ENCODE peak calls at places on chromosomes 4 and X, in nine cellular contexts. One of them, this sample, is unnamed.
A peak's percentile ranks its signal among the peaks of the same experiment; 100 is the strongest.

GRCh38 chrX:49172280-49172780 is 632 bp downstream of the PLP2 start:
- DNase-seq in iris pigment epithelial cell: peak; percentile 44
- DNase-seq in AG08396: peak; percentile 68
- DNase-seq in ascending aorta: peak; percentile 83
- DNase-seq in left lung: peak; percentile 92
- DNase-seq in Ammon's horn: no peak
- DNase-seq in germinal center: peak; percentile 36
- DNase-seq in NCI-H1417: peak; percentile 79
- DNase-seq in naive thymus-derived CD4-positive, alpha-beta T cell: no peak
- DNase-seq in this sample: peak; percentile 81

GRCh38 chrX:118595501-118596042 is 100.0 kb downstream of the DOCK11 start:
- DNase-seq in left lung: no peak
- DNase-seq in Ammon's horn: no peak
- DNase-seq in naive thymus-derived CD4-positive, alpha-beta T cell: no peak
- DNase-seq in AG08396: no peak
- DNase-seq in germinal center: no peak
- DNase-seq in ascending aorta: no peak
- DNase-seq in iris pigment epithelial cell: peak; percentile 18
- DNase-seq in NCI-H1417: no peak
- DNase-seq in this sample: no peak

GRCh38 chr4:139762715-139763114 is 97.1 kb downstream of the MGST2 start:
- DNase-seq in NCI-H1417: no peak
- DNase-seq in iris pigment epithelial cell: no peak
- DNase-seq in Ammon's horn: no peak
- DNase-seq in naive thymus-derived CD4-positive, alpha-beta T cell: no peak
- DNase-seq in ascending aorta: no peak
- DNase-seq in germinal center: no peak
- DNase-seq in left lung: no peak
- DNase-seq in AG08396: no peak
- DNase-seq in this sample: no peak

GRCh38 chr4:112563431-112564200 is 47.6 kb upstream of the NEUROG2 start:
- DNase-seq in germinal center: no peak
- DNase-seq in left lung: no peak
- DNase-seq in Ammon's horn: no peak
- DNase-seq in naive thymus-derived CD4-positive, alpha-beta T cell: no peak
- DNase-seq in iris pigment epithelial cell: no peak
- DNase-seq in NCI-H1417: no peak
- DNase-seq in ascending aorta: no peak
- DNase-seq in AG08396: no peak
- DNase-seq in this sample: no peak

GRCh38 chr4:128286474-128287158 is 997 bp downstream of the PGRMC2 start:
- DNase-seq in ascending aorta: no peak
- DNase-seq in naive thymus-derived CD4-positive, alpha-beta T cell: peak; percentile 54
- DNase-seq in left lung: no peak
- DNase-seq in AG08396: peak; percentile 38
- DNase-seq in Ammon's horn: no peak
- DNase-seq in germinal center: peak; percentile 57
- DNase-seq in NCI-H1417: peak; percentile 59
- DNase-seq in iris pigment epithelial cell: peak; percentile 67
- DNase-seq in this sample: no peak

GRCh38 chrX:105219454-105220401 is 766 bp downstream of the TEX13A start:
- DNase-seq in Ammon's horn: no peak
- DNase-seq in left lung: peak; percentile 37
- DNase-seq in naive thymus-derived CD4-positive, alpha-beta T cell: no peak
- DNase-seq in NCI-H1417: no peak
- DNase-seq in germinal center: no peak
- DNase-seq in AG08396: no peak
- DNase-seq in iris pigment epithelial cell: no peak
- DNase-seq in ascending aorta: no peak
- DNase-seq in this sample: no peak

GRCh38 chr4:113116414-113117345 is 67.2 kb downstream of the ANK2 start:
- DNase-seq in germinal center: no peak
- DNase-seq in AG08396: no peak
- DNase-seq in naive thymus-derived CD4-positive, alpha-beta T cell: no peak
- DNase-seq in ascending aorta: no peak
- DNase-seq in Ammon's horn: peak; percentile 71
- DNase-seq in left lung: no peak
- DNase-seq in NCI-H1417: peak; percentile 70
- DNase-seq in iris pigment epithelial cell: no peak
- DNase-seq in this sample: no peak

GRCh38 chr4:103996637-103997036 is 276.9 kb upstream of the TACR3 start:
- DNase-seq in iris pigment epithelial cell: peak; percentile 94
- DNase-seq in germinal center: no peak
- DNase-seq in left lung: no peak
- DNase-seq in ascending aorta: no peak
- DNase-seq in Ammon's horn: peak; percentile 67
- DNase-seq in NCI-H1417: no peak
- DNase-seq in AG08396: peak; percentile 4
- DNase-seq in naive thymus-derived CD4-positive, alpha-beta T cell: no peak
- DNase-seq in this sample: no peak

GRCh38 chrX:103398321-103398937 is 22.1 kb downstream of the BEX3 start:
- DNase-seq in NCI-H1417: no peak
- DNase-seq in AG08396: peak; percentile 34
- DNase-seq in left lung: no peak
- DNase-seq in Ammon's horn: no peak
- DNase-seq in naive thymus-derived CD4-positive, alpha-beta T cell: no peak
- DNase-seq in ascending aorta: no peak
- DNase-seq in iris pigment epithelial cell: peak; percentile 86
- DNase-seq in germinal center: no peak
- DNase-seq in this sample: no peak

GRCh38 chrX:119189586-119189985 is 46.5 kb upstream of the PGRMC1 start:
- DNase-seq in Ammon's horn: no peak
- DNase-seq in naive thymus-derived CD4-positive, alpha-beta T cell: no peak
- DNase-seq in germinal center: no peak
- DNase-seq in left lung: no peak
- DNase-seq in AG08396: no peak
- DNase-seq in iris pigment epithelial cell: no peak
- DNase-seq in NCI-H1417: no peak
- DNase-seq in ascending aorta: peak; percentile 69
- DNase-seq in this sample: no peak

GRCh38 chrX:12890467-12890866 is 16.0 kb upstream of the TLR8 start:
- DNase-seq in naive thymus-derived CD4-positive, alpha-beta T cell: no peak
- DNase-seq in Ammon's horn: no peak
- DNase-seq in left lung: no peak
- DNase-seq in NCI-H1417: no peak
- DNase-seq in ascending aorta: no peak
- DNase-seq in AG08396: no peak
- DNase-seq in iris pigment epithelial cell: no peak
- DNase-seq in germinal center: peak; percentile 24
- DNase-seq in this sample: no peak

GRCh38 chrX:110795645-110796510 is at the start of gene CHRDL1:
- DNase-seq in ascending aorta: no peak
- DNase-seq in Ammon's horn: peak; percentile 13
- DNase-seq in germinal center: no peak
- DNase-seq in iris pigment epithelial cell: peak; percentile 8
- DNase-seq in naive thymus-derived CD4-positive, alpha-beta T cell: no peak
- DNase-seq in AG08396: peak; percentile 22
- DNase-seq in left lung: peak; percentile 49
- DNase-seq in NCI-H1417: peak; percentile 72
- DNase-seq in this sample: peak; percentile 37

GRCh38 chr4:167136270-167136669 is 98.0 kb downstream of the SPOCK3 start:
- DNase-seq in ascending aorta: no peak
- DNase-seq in NCI-H1417: no peak
- DNase-seq in AG08396: no peak
- DNase-seq in left lung: no peak
- DNase-seq in germinal center: no peak
- DNase-seq in naive thymus-derived CD4-positive, alpha-beta T cell: no peak
- DNase-seq in iris pigment epithelial cell: no peak
- DNase-seq in Ammon's horn: no peak
- DNase-seq in this sample: no peak

GRCh38 chrX:8663325-8663724 is 68.6 kb downstream of the ANOS1 start:
- DNase-seq in NCI-H1417: no peak
- DNase-seq in naive thymus-derived CD4-positive, alpha-beta T cell: no peak
- DNase-seq in germinal center: no peak
- DNase-seq in Ammon's horn: no peak
- DNase-seq in iris pigment epithelial cell: no peak
- DNase-seq in left lung: no peak
- DNase-seq in ascending aorta: no peak
- DNase-seq in AG08396: no peak
- DNase-seq in this sample: no peak

GRCh38 chrX:33041141-33041540 is 170.2 kb downstream of the DMD start:
- DNase-seq in iris pigment epithelial cell: no peak
- DNase-seq in AG08396: no peak
- DNase-seq in left lung: no peak
- DNase-seq in ascending aorta: no peak
- DNase-seq in NCI-H1417: no peak
- DNase-seq in naive thymus-derived CD4-positive, alpha-beta T cell: no peak
- DNase-seq in germinal center: no peak
- DNase-seq in Ammon's horn: no peak
- DNase-seq in this sample: no peak

GRCh38 chr4:152690706-152691651 is 11.2 kb upstream of the TMEM154 start:
- DNase-seq in ascending aorta: no peak
- DNase-seq in AG08396: no peak
- DNase-seq in iris pigment epithelial cell: peak; percentile 38
- DNase-seq in left lung: no peak
- DNase-seq in germinal center: no peak
- DNase-seq in NCI-H1417: peak; percentile 65
- DNase-seq in Ammon's horn: no peak
- DNase-seq in naive thymus-derived CD4-positive, alpha-beta T cell: no peak
- DNase-seq in this sample: no peak

GRCh38 chrX:46203115-46203514 is 342.1 kb downstream of the ZNF674 start:
- DNase-seq in germinal center: no peak
- DNase-seq in NCI-H1417: no peak
- DNase-seq in AG08396: no peak
- DNase-seq in naive thymus-derived CD4-positive, alpha-beta T cell: no peak
- DNase-seq in left lung: no peak
- DNase-seq in Ammon's horn: no peak
- DNase-seq in ascending aorta: no peak
- DNase-seq in iris pigment epithelial cell: no peak
- DNase-seq in this sample: no peak

GRCh38 chr4:87589531-87589930 is 18.8 kb upstream of the DSPP start:
- DNase-seq in NCI-H1417: no peak
- DNase-seq in iris pigment epithelial cell: peak; percentile 98
- DNase-seq in ascending aorta: no peak
- DNase-seq in AG08396: peak; percentile 63
- DNase-seq in Ammon's horn: no peak
- DNase-seq in germinal center: no peak
- DNase-seq in naive thymus-derived CD4-positive, alpha-beta T cell: no peak
- DNase-seq in left lung: no peak
- DNase-seq in this sample: no peak

GRCh38 chr4:186651624-186652023 is 72.0 kb downstream of the FAT1 start:
- DNase-seq in iris pigment epithelial cell: peak; percentile 60
- DNase-seq in ascending aorta: peak; percentile 85
- DNase-seq in NCI-H1417: no peak
- DNase-seq in germinal center: no peak
- DNase-seq in left lung: no peak
- DNase-seq in AG08396: peak; percentile 35
- DNase-seq in Ammon's horn: peak; percentile 72
- DNase-seq in naive thymus-derived CD4-positive, alpha-beta T cell: no peak
- DNase-seq in this sample: peak; percentile 37

This sample was measured in right lobe of liver.